ENCODE peak calls at places on chromosomes 6 and 20, in nine cellular contexts. One of them, this sample, is unnamed.
A peak's percentile ranks its signal among the peaks of the same experiment; 100 is the strongest.

GRCh38 chr20:56799187-56799586 is 170.1 kb downstream of the TFAP2C start:
- DNase-seq in trophoblast cell: no peak
- DNase-seq in PC-3: no peak
- DNase-seq in mammary epithelial cell: no peak
- DNase-seq in fibroblast of lung: no peak
- DNase-seq in neuronal stem cell: no peak
- DNase-seq in endothelial cell of umbilical vein: no peak
- DNase-seq in SK-N-SH: no peak
- DNase-seq in HCT116: no peak
- DNase-seq in this sample: no peak

GRCh38 chr20:61896058-61896961 is 169.4 kb downstream of the TAF4 start:
- DNase-seq in trophoblast cell: peak; percentile 57
- DNase-seq in PC-3: peak; percentile 69
- DNase-seq in mammary epithelial cell: peak; percentile 20
- DNase-seq in fibroblast of lung: peak; percentile 43
- DNase-seq in neuronal stem cell: peak; percentile 56
- DNase-seq in endothelial cell of umbilical vein: peak; percentile 22
- DNase-seq in SK-N-SH: peak; percentile 91
- DNase-seq in HCT116: peak; percentile 12
- DNase-seq in this sample: peak; percentile 76

GRCh38 chr20:61299088-61299487 is 47.0 kb downstream of the CDH4 start:
- DNase-seq in trophoblast cell: no peak
- DNase-seq in PC-3: no peak
- DNase-seq in mammary epithelial cell: no peak
- DNase-seq in fibroblast of lung: no peak
- DNase-seq in neuronal stem cell: no peak
- DNase-seq in endothelial cell of umbilical vein: no peak
- DNase-seq in SK-N-SH: no peak
- DNase-seq in HCT116: no peak
- DNase-seq in this sample: no peak

GRCh38 chr6:133428299-133428698 is 187.1 kb downstream of the EYA4 start:
- DNase-seq in trophoblast cell: peak; percentile 86
- DNase-seq in PC-3: no peak
- DNase-seq in mammary epithelial cell: peak; percentile 11
- DNase-seq in fibroblast of lung: no peak
- DNase-seq in neuronal stem cell: no peak
- DNase-seq in endothelial cell of umbilical vein: no peak
- DNase-seq in SK-N-SH: no peak
- DNase-seq in HCT116: no peak
- DNase-seq in this sample: no peak

GRCh38 chr6:88492824-88493223 is 326.7 kb upstream of the CNR1 start:
- DNase-seq in trophoblast cell: peak; percentile 14
- DNase-seq in PC-3: peak; percentile 31
- DNase-seq in mammary epithelial cell: no peak
- DNase-seq in fibroblast of lung: peak; percentile 12
- DNase-seq in neuronal stem cell: no peak
- DNase-seq in endothelial cell of umbilical vein: peak; percentile 41
- DNase-seq in SK-N-SH: peak; percentile 19
- DNase-seq in HCT116: peak; percentile 22
- DNase-seq in this sample: peak; percentile 24

GRCh38 chr6:157764346-157765068 is 58.5 kb upstream of the SNX9 start:
- DNase-seq in trophoblast cell: peak; percentile 99
- DNase-seq in PC-3: peak; percentile 95
- DNase-seq in mammary epithelial cell: peak; percentile 100
- DNase-seq in fibroblast of lung: peak; percentile 99
- DNase-seq in neuronal stem cell: no peak
- DNase-seq in endothelial cell of umbilical vein: peak; percentile 99
- DNase-seq in SK-N-SH: no peak
- DNase-seq in HCT116: peak; percentile 91
- DNase-seq in this sample: peak; percentile 93

GRCh38 chr20:19688031-19688806 is 69.8 kb upstream of the RIN2 start:
- DNase-seq in trophoblast cell: peak; percentile 72
- DNase-seq in PC-3: peak; percentile 92
- DNase-seq in mammary epithelial cell: peak; percentile 84
- DNase-seq in fibroblast of lung: peak; percentile 82
- DNase-seq in neuronal stem cell: no peak
- DNase-seq in endothelial cell of umbilical vein: peak; percentile 60
- DNase-seq in SK-N-SH: peak; percentile 47
- DNase-seq in HCT116: peak; percentile 34
- DNase-seq in this sample: peak; percentile 83

GRCh38 chr6:82840571-82840970 is 225.1 kb downstream of the UBE3D start:
- DNase-seq in trophoblast cell: no peak
- DNase-seq in PC-3: peak; percentile 2
- DNase-seq in mammary epithelial cell: no peak
- DNase-seq in fibroblast of lung: no peak
- DNase-seq in neuronal stem cell: no peak
- DNase-seq in endothelial cell of umbilical vein: no peak
- DNase-seq in SK-N-SH: no peak
- DNase-seq in HCT116: no peak
- DNase-seq in this sample: no peak

GRCh38 chr6:127547909-127548649 is 28.9 kb upstream of the C6orf58 start:
- DNase-seq in trophoblast cell: no peak
- DNase-seq in PC-3: peak; percentile 14
- DNase-seq in mammary epithelial cell: no peak
- DNase-seq in fibroblast of lung: peak; percentile 36
- DNase-seq in neuronal stem cell: no peak
- DNase-seq in endothelial cell of umbilical vein: no peak
- DNase-seq in SK-N-SH: no peak
- DNase-seq in HCT116: no peak
- DNase-seq in this sample: no peak

GRCh38 chr20:16485406-16485805 is 87.8 kb downstream of the KIF16B start:
- DNase-seq in trophoblast cell: no peak
- DNase-seq in PC-3: no peak
- DNase-seq in mammary epithelial cell: no peak
- DNase-seq in fibroblast of lung: peak; percentile 31
- DNase-seq in neuronal stem cell: no peak
- DNase-seq in endothelial cell of umbilical vein: no peak
- DNase-seq in SK-N-SH: no peak
- DNase-seq in HCT116: no peak
- DNase-seq in this sample: no peak

GRCh38 chr20:7859371-7859802 is 80.9 kb downstream of the HAO1 start:
- DNase-seq in trophoblast cell: peak; percentile 14
- DNase-seq in PC-3: peak; percentile 84
- DNase-seq in mammary epithelial cell: peak; percentile 65
- DNase-seq in fibroblast of lung: peak; percentile 80
- DNase-seq in neuronal stem cell: peak; percentile 44
- DNase-seq in endothelial cell of umbilical vein: peak; percentile 81
- DNase-seq in SK-N-SH: peak; percentile 30
- DNase-seq in HCT116: no peak
- DNase-seq in this sample: peak; percentile 62

GRCh38 chr6:16546851-16547250 is 214.4 kb downstream of the ATXN1 start:
- DNase-seq in trophoblast cell: no peak
- DNase-seq in PC-3: no peak
- DNase-seq in mammary epithelial cell: no peak
- DNase-seq in fibroblast of lung: no peak
- DNase-seq in neuronal stem cell: no peak
- DNase-seq in endothelial cell of umbilical vein: no peak
- DNase-seq in SK-N-SH: no peak
- DNase-seq in HCT116: no peak
- DNase-seq in this sample: no peak

GRCh38 chr20:17680128-17680835 is 1.8 kb downstream of the RRBP1 start:
- DNase-seq in trophoblast cell: peak; percentile 91
- DNase-seq in PC-3: peak; percentile 80
- DNase-seq in mammary epithelial cell: peak; percentile 40
- DNase-seq in fibroblast of lung: peak; percentile 85
- DNase-seq in neuronal stem cell: peak; percentile 20
- DNase-seq in endothelial cell of umbilical vein: peak; percentile 46
- DNase-seq in SK-N-SH: no peak
- DNase-seq in HCT116: no peak
- DNase-seq in this sample: peak; percentile 78

GRCh38 chr6:155306958-155307357 is 7.3 kb downstream of the TFB1M start:
- DNase-seq in trophoblast cell: no peak
- DNase-seq in PC-3: no peak
- DNase-seq in mammary epithelial cell: no peak
- DNase-seq in fibroblast of lung: no peak
- DNase-seq in neuronal stem cell: no peak
- DNase-seq in endothelial cell of umbilical vein: no peak
- DNase-seq in SK-N-SH: no peak
- DNase-seq in HCT116: no peak
- DNase-seq in this sample: no peak

GRCh38 chr6:43040542-43041257 is 13.0 kb downstream of the CUL7 start:
- DNase-seq in trophoblast cell: no peak
- DNase-seq in PC-3: no peak
- DNase-seq in mammary epithelial cell: no peak
- DNase-seq in fibroblast of lung: no peak
- DNase-seq in neuronal stem cell: no peak
- DNase-seq in endothelial cell of umbilical vein: no peak
- DNase-seq in SK-N-SH: no peak
- DNase-seq in HCT116: no peak
- DNase-seq in this sample: no peak

GRCh38 chr6:156953125-156953477 is 175.9 kb downstream of the ARID1B start:
- DNase-seq in trophoblast cell: no peak
- DNase-seq in PC-3: no peak
- DNase-seq in mammary epithelial cell: no peak
- DNase-seq in fibroblast of lung: no peak
- DNase-seq in neuronal stem cell: no peak
- DNase-seq in endothelial cell of umbilical vein: no peak
- DNase-seq in SK-N-SH: peak; percentile 42
- DNase-seq in HCT116: no peak
- DNase-seq in this sample: peak; percentile 19

GRCh38 chr6:13248053-13248452 is 80.3 kb downstream of the TBC1D7 start:
- DNase-seq in trophoblast cell: no peak
- DNase-seq in PC-3: peak; percentile 14
- DNase-seq in mammary epithelial cell: peak; percentile 86
- DNase-seq in fibroblast of lung: peak; percentile 56
- DNase-seq in neuronal stem cell: no peak
- DNase-seq in endothelial cell of umbilical vein: peak; percentile 73
- DNase-seq in SK-N-SH: no peak
- DNase-seq in HCT116: no peak
- DNase-seq in this sample: peak; percentile 28
- H2AFZ ChIP-seq in trophoblast cell: no peak overlapping the region
- H2AFZ ChIP-seq in PC-3: no peak overlapping the region
- H2AFZ ChIP-seq in mammary epithelial cell: peak overlapping the region; percentile 74
- H2AFZ ChIP-seq in fibroblast of lung: no peak overlapping the region
- H2AFZ ChIP-seq in neuronal stem cell: peak overlapping the region; percentile 41
- H2AFZ ChIP-seq in endothelial cell of umbilical vein: no peak overlapping the region
- H2AFZ ChIP-seq in SK-N-SH: no peak overlapping the region
- H2AFZ ChIP-seq in HCT116: no peak overlapping the region
- H2AFZ ChIP-seq in this sample: no peak overlapping the region

DNA sequence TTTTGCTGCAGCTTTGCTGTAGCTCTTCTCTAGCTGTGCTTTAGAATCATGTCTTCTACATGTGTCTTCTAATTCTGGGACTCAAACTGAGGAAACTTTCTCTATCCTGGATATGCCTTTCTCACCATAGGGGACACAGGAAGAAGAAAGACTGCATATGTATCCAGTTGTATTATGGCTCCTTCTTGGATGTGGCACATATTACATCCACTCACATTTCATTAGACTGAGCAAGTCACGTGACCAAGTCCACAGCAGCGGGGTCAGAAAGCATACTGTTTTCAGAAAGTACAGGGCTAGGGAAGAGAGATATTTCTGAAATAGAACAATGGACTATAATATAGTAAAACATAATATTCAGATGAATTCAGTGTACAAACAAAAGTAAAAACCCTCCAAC is 187.7 kb upstream of the RIMS1 start:
- DNase-seq in trophoblast cell: no peak
- DNase-seq in PC-3: no peak
- DNase-seq in mammary epithelial cell: no peak
- DNase-seq in fibroblast of lung: no peak
- DNase-seq in neuronal stem cell: no peak
- DNase-seq in endothelial cell of umbilical vein: no peak
- DNase-seq in SK-N-SH: no peak
- DNase-seq in HCT116: no peak
- DNase-seq in this sample: no peak
- H2AFZ ChIP-seq in trophoblast cell: no peak overlapping the region
- H2AFZ ChIP-seq in PC-3: no peak overlapping the region
- H2AFZ ChIP-seq in mammary epithelial cell: no peak overlapping the region
- H2AFZ ChIP-seq in fibroblast of lung: no peak overlapping the region
- H2AFZ ChIP-seq in neuronal stem cell: no peak overlapping the region
- H2AFZ ChIP-seq in endothelial cell of umbilical vein: no peak overlapping the region
- H2AFZ ChIP-seq in SK-N-SH: no peak overlapping the region
- H2AFZ ChIP-seq in HCT116: no peak overlapping the region
- H2AFZ ChIP-seq in this sample: no peak overlapping the region

DNA sequence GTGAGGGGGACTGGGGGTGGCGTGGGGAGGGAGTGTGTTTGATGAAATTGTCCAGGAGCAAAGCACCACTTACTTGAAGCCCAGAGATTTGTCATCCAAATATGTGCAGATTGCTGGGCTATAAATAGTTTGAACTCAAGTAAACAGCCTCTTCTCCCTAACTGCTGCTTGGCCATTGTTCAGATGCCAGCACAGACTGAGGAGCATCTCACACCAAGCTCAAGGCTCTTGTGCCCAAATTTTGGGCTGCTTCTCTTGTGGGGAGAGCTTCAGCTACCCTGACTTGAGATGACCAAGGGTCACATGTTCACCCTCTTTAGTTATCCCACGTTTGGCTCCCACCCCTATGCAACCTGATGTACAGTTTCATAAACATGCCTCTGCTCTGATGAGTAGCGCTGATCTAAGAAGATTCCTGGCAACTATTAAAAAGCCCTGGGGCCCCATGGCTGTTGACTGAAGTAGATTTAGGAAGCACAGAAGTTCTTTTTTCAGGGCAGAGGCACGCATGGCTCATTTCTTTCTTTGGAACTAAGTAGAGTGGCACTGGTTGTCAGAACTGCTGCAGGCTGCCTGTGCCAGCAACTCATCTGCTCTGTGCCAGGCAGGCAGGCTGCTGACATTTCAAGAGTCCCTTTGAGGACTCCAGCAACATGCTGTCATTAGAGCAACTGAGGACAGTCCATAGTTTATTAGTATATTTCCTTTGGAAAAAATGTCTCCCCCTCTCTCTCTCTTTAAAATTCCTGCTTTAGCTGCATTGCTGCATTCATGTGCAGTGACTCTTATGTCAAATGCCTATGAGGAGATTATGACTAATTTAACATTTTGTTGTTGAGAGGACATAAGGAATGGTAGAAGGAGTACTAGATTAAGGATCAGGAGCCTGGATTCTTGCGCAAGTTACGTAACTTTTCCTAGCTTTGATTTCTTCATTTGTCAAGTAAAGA is 9.6 kb upstream of the PKIG start:
- DNase-seq in trophoblast cell: peak; percentile 96
- DNase-seq in PC-3: peak; percentile 95
- DNase-seq in mammary epithelial cell: peak; percentile 85
- DNase-seq in fibroblast of lung: peak; percentile 84
- DNase-seq in neuronal stem cell: no peak
- DNase-seq in endothelial cell of umbilical vein: peak; percentile 73
- DNase-seq in SK-N-SH: no peak
- DNase-seq in HCT116: no peak
- DNase-seq in this sample: peak; percentile 72
- H2AFZ ChIP-seq in trophoblast cell: no peak overlapping the region
- H2AFZ ChIP-seq in PC-3: peak overlapping the region; percentile 12
- H2AFZ ChIP-seq in mammary epithelial cell: peak overlapping the region; percentile 27
- H2AFZ ChIP-seq in fibroblast of lung: no peak overlapping the region
- H2AFZ ChIP-seq in neuronal stem cell: no peak overlapping the region
- H2AFZ ChIP-seq in endothelial cell of umbilical vein: peak overlapping the region; percentile 9
- H2AFZ ChIP-seq in SK-N-SH: no peak overlapping the region
- H2AFZ ChIP-seq in HCT116: no peak overlapping the region
- H2AFZ ChIP-seq in this sample: no peak overlapping the region

DNA sequence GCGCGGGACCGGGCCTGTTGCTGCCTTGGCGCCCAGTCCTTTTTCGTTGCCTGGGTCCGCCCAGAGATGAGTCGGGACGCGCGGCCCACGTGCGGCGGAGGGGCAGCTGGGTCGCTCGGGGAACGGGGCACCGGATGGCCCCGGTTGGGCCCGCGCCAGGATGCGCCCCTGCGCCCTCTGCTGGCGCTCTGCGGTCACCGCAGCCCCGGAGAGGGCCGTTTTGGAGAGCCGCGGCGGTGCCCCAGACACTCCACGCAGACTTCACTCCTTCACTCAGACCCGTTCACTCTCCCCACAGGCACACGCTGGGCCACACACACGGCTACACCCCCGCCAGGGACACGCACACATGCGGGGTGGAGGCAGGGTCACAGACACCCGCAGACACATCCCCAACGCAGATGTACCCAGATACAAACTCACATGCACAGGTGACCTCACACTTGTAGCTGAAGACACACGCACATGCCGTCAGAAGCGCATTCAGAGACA is 38.8 kb downstream of the SRC start:
- DNase-seq in trophoblast cell: peak; percentile 71
- DNase-seq in PC-3: peak; percentile 62
- DNase-seq in mammary epithelial cell: peak; percentile 30
- DNase-seq in fibroblast of lung: peak; percentile 49
- DNase-seq in neuronal stem cell: peak; percentile 65
- DNase-seq in endothelial cell of umbilical vein: peak; percentile 39
- DNase-seq in SK-N-SH: peak; percentile 93
- DNase-seq in HCT116: no peak
- DNase-seq in this sample: peak; percentile 71
- H2AFZ ChIP-seq in trophoblast cell: no peak overlapping the region
- H2AFZ ChIP-seq in PC-3: no peak overlapping the region
- H2AFZ ChIP-seq in mammary epithelial cell: peak overlapping the region; percentile 11
- H2AFZ ChIP-seq in fibroblast of lung: no peak overlapping the region
- H2AFZ ChIP-seq in neuronal stem cell: peak overlapping the region; percentile 44
- H2AFZ ChIP-seq in endothelial cell of umbilical vein: no peak overlapping the region
- H2AFZ ChIP-seq in SK-N-SH: no peak overlapping the region
- H2AFZ ChIP-seq in HCT116: no peak overlapping the region
- H2AFZ ChIP-seq in this sample: no peak overlapping the region

This sample was measured in hepatocyte.